ENCODE peak calls at places on chromosomes 7 and 10, in eight cellular contexts. One of them, this sample, is unnamed.

GRCh38 chr7:86914468-86915054 is 144.9 kb downstream of the ELAPOR2 start:
- DNase-seq in PC-9: no peak
- DNase-seq in PC-3: peak
- DNase-seq in fibroblast of mammary gland: peak
- DNase-seq in esophagus muscularis mucosa: no peak
- DNase-seq in tibial artery: no peak
- DNase-seq in suprapubic skin: no peak
- DNase-seq in fibroblast of villous mesenchyme: peak
- DNase-seq in this sample: no peak

GRCh38 chr10:125263551-125263950 is 103.2 kb upstream of the CTBP2 start:
- DNase-seq in PC-3: peak
- DNase-seq in tibial artery: no peak
- DNase-seq in suprapubic skin: no peak
- DNase-seq in esophagus muscularis mucosa: no peak
- DNase-seq in fibroblast of villous mesenchyme: no peak
- DNase-seq in PC-9: peak
- DNase-seq in fibroblast of mammary gland: no peak
- DNase-seq in this sample: no peak

GRCh38 chr7:141646826-141647480 is 55.0 kb downstream of the DENND11 start:
- DNase-seq in suprapubic skin: no peak
- DNase-seq in fibroblast of mammary gland: peak
- DNase-seq in PC-3: no peak
- DNase-seq in fibroblast of villous mesenchyme: no peak
- DNase-seq in tibial artery: no peak
- DNase-seq in PC-9: no peak
- DNase-seq in esophagus muscularis mucosa: no peak
- DNase-seq in this sample: no peak

GRCh38 chr7:85114342-85114741 is 72.5 kb downstream of the SEMA3D start:
- DNase-seq in PC-3: peak
- DNase-seq in fibroblast of mammary gland: no peak
- DNase-seq in fibroblast of villous mesenchyme: no peak
- DNase-seq in PC-9: peak
- DNase-seq in tibial artery: no peak
- DNase-seq in esophagus muscularis mucosa: no peak
- DNase-seq in suprapubic skin: no peak
- DNase-seq in this sample: no peak

GRCh38 chr10:72204296-72204695 is 11.5 kb upstream of the ANAPC16 start:
- DNase-seq in PC-3: no peak
- DNase-seq in suprapubic skin: no peak
- DNase-seq in fibroblast of villous mesenchyme: no peak
- DNase-seq in tibial artery: no peak
- DNase-seq in fibroblast of mammary gland: peak
- DNase-seq in PC-9: no peak
- DNase-seq in esophagus muscularis mucosa: no peak
- DNase-seq in this sample: no peak

GRCh38 chr7:5692845-5693278 is 88.6 kb downstream of the RNF216 start:
- DNase-seq in PC-9: peak
- DNase-seq in fibroblast of mammary gland: peak
- DNase-seq in tibial artery: no peak
- DNase-seq in suprapubic skin: no peak
- DNase-seq in fibroblast of villous mesenchyme: peak
- DNase-seq in esophagus muscularis mucosa: no peak
- DNase-seq in PC-3: peak
- DNase-seq in this sample: peak

GRCh38 chr10:113073549-113074189 is 123.6 kb downstream of the TCF7L2 start:
- DNase-seq in esophagus muscularis mucosa: no peak
- DNase-seq in fibroblast of villous mesenchyme: peak
- DNase-seq in tibial artery: peak
- DNase-seq in PC-3: peak
- DNase-seq in suprapubic skin: peak
- DNase-seq in PC-9: peak
- DNase-seq in fibroblast of mammary gland: peak
- DNase-seq in this sample: peak

GRCh38 chr10:7085913-7086589 is 324.8 kb downstream of the SFMBT2 start:
- DNase-seq in PC-9: no peak
- DNase-seq in PC-3: no peak
- DNase-seq in tibial artery: no peak
- DNase-seq in fibroblast of mammary gland: peak
- DNase-seq in suprapubic skin: no peak
- DNase-seq in esophagus muscularis mucosa: no peak
- DNase-seq in fibroblast of villous mesenchyme: peak
- DNase-seq in this sample: peak

GRCh38 chr10:21330628-21331020 is 194.9 kb downstream of the SKIDA1 start:
- DNase-seq in fibroblast of villous mesenchyme: no peak
- DNase-seq in tibial artery: no peak
- DNase-seq in PC-9: no peak
- DNase-seq in esophagus muscularis mucosa: no peak
- DNase-seq in PC-3: no peak
- DNase-seq in fibroblast of mammary gland: peak
- DNase-seq in suprapubic skin: no peak
- DNase-seq in this sample: no peak

GRCh38 chr10:124705021-124705740 is 39.0 kb downstream of the FAM53B start:
- DNase-seq in fibroblast of villous mesenchyme: peak
- DNase-seq in PC-3: no peak
- DNase-seq in fibroblast of mammary gland: no peak
- DNase-seq in esophagus muscularis mucosa: no peak
- DNase-seq in PC-9: no peak
- DNase-seq in suprapubic skin: no peak
- DNase-seq in tibial artery: no peak
- DNase-seq in this sample: no peak

GRCh38 chr7:112416127-112416526 is 34.1 kb upstream of the IFRD1 start:
- DNase-seq in fibroblast of mammary gland: peak
- DNase-seq in esophagus muscularis mucosa: no peak
- DNase-seq in fibroblast of villous mesenchyme: peak
- DNase-seq in PC-9: no peak
- DNase-seq in suprapubic skin: no peak
- DNase-seq in PC-3: no peak
- DNase-seq in tibial artery: no peak
- DNase-seq in this sample: no peak

GRCh38 chr7:34133983-34134782 is 228.8 kb downstream of the BMPER start:
- DNase-seq in tibial artery: peak
- DNase-seq in esophagus muscularis mucosa: no peak
- DNase-seq in suprapubic skin: no peak
- DNase-seq in PC-3: peak
- DNase-seq in PC-9: peak
- DNase-seq in fibroblast of villous mesenchyme: peak
- DNase-seq in fibroblast of mammary gland: peak
- DNase-seq in this sample: no peak

GRCh38 chr10:104589431-104589830 is 51.7 kb upstream of the SORCS3 start:
- DNase-seq in PC-9: no peak
- DNase-seq in PC-3: no peak
- DNase-seq in fibroblast of mammary gland: peak
- DNase-seq in suprapubic skin: no peak
- DNase-seq in esophagus muscularis mucosa: peak
- DNase-seq in tibial artery: no peak
- DNase-seq in fibroblast of villous mesenchyme: no peak
- DNase-seq in this sample: no peak

GRCh38 chr7:83271212-83272099 is 108.8 kb upstream of the PCLO start:
- DNase-seq in tibial artery: no peak
- DNase-seq in fibroblast of mammary gland: peak
- DNase-seq in PC-3: peak
- DNase-seq in esophagus muscularis mucosa: no peak
- DNase-seq in suprapubic skin: no peak
- DNase-seq in PC-9: no peak
- DNase-seq in fibroblast of villous mesenchyme: peak
- DNase-seq in this sample: no peak

GRCh38 chr7:26856481-26856880 is 7.9 kb downstream of the SKAP2 start:
- DNase-seq in fibroblast of villous mesenchyme: peak
- DNase-seq in suprapubic skin: no peak
- DNase-seq in PC-3: no peak
- DNase-seq in esophagus muscularis mucosa: no peak
- DNase-seq in PC-9: no peak
- DNase-seq in fibroblast of mammary gland: peak
- DNase-seq in tibial artery: no peak
- DNase-seq in this sample: no peak

GRCh38 chr7:114073711-114074110 is 154.9 kb upstream of the PPP1R3A start:
- DNase-seq in fibroblast of mammary gland: no peak
- DNase-seq in PC-3: no peak
- DNase-seq in esophagus muscularis mucosa: no peak
- DNase-seq in tibial artery: no peak
- DNase-seq in PC-9: no peak
- DNase-seq in suprapubic skin: no peak
- DNase-seq in fibroblast of villous mesenchyme: no peak
- DNase-seq in this sample: no peak

GRCh38 chr7:106776618-106777347 is 88.3 kb upstream of the PIK3CG start:
- DNase-seq in PC-9: no peak
- DNase-seq in tibial artery: no peak
- DNase-seq in esophagus muscularis mucosa: no peak
- DNase-seq in suprapubic skin: no peak
- DNase-seq in fibroblast of villous mesenchyme: no peak
- DNase-seq in fibroblast of mammary gland: no peak
- DNase-seq in PC-3: no peak
- DNase-seq in this sample: no peak

GRCh38 chr7:106774213-106774767 is 90.8 kb upstream of the PIK3CG start:
- DNase-seq in fibroblast of villous mesenchyme: no peak
- DNase-seq in PC-3: no peak
- DNase-seq in esophagus muscularis mucosa: no peak
- DNase-seq in PC-9: no peak
- DNase-seq in fibroblast of mammary gland: no peak
- DNase-seq in tibial artery: no peak
- DNase-seq in suprapubic skin: no peak
- DNase-seq in this sample: no peak

GRCh38 chr7:106774768-106775551 is 90.1 kb upstream of the PIK3CG start:
- DNase-seq in PC-3: peak
- DNase-seq in PC-9: peak
- DNase-seq in esophagus muscularis mucosa: no peak
- DNase-seq in tibial artery: no peak
- DNase-seq in fibroblast of villous mesenchyme: peak
- DNase-seq in suprapubic skin: no peak
- DNase-seq in fibroblast of mammary gland: peak
- DNase-seq in this sample: no peak

GRCh38 chr7:106775975-106776607 is 89.0 kb upstream of the PIK3CG start:
- DNase-seq in suprapubic skin: no peak
- DNase-seq in fibroblast of villous mesenchyme: no peak
- DNase-seq in tibial artery: no peak
- DNase-seq in fibroblast of mammary gland: no peak
- DNase-seq in PC-9: no peak
- DNase-seq in esophagus muscularis mucosa: no peak
- DNase-seq in PC-3: no peak
- DNase-seq in this sample: no peak

DNA sequence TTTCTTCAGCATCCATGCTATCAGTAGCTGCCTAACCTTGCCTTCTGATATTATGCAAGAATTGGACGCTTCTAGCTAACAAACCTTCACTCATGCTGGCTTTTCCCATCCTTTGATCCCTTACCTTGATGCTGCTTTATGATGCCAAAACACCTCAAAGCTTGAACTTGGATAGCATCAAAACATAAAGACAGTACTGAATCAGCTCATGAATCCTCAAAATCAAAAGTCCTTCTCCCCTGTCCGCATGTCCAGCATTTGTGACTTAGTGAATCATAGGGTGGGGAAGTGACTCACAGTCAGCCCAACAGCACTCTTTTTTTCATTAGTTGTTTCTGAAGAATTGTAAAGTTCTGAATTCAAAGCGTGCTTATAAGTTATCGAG is 89.5 kb upstream of the PIK3CG start:
- DNase-seq in esophagus muscularis mucosa: no peak
- DNase-seq in tibial artery: no peak
- DNase-seq in fibroblast of mammary gland: peak
- DNase-seq in PC-3: peak
- DNase-seq in fibroblast of villous mesenchyme: peak
- DNase-seq in PC-9: peak
- DNase-seq in suprapubic skin: no peak
- DNase-seq in this sample: peak
- H3K4me3 ChIP-seq in esophagus muscularis mucosa: no peak
- H3K4me3 ChIP-seq in tibial artery: no peak
- H3K4me3 ChIP-seq in fibroblast of mammary gland: no peak
- H3K4me3 ChIP-seq in PC-3: peak
- H3K4me3 ChIP-seq in fibroblast of villous mesenchyme: peak
- H3K4me3 ChIP-seq in PC-9: peak
- H3K4me3 ChIP-seq in suprapubic skin: no peak
- H3K4me3 ChIP-seq in this sample: no peak

DNA sequence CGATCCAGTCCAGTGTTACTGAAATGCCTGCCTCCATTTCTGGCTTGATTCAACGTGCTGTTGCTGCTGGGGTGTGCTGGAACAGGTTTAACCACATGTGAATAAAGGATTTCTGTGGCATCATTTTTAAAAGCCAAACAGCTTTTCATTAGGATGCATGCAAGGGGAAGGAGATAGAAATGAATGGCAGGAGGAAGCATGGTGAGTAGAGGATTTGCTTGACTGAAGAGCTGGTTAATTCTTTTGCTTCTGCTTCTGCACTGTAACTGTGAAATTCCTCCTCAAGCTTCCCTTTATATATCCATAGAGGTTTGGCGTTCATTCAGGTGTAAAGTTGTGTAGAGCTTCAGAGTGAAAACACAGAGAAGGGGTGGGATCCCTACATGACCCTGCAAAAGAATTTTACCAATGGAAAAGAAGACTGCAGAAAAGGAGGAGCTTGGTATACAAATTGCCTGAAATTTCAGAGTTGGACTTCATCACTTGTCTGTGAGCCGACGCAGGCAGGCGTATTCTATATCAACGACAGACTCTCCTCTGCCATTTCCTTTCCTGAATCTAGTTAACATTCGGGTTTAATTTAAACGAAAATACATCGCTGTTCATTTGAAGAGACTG is at the start of gene SOSTDC1:
- DNase-seq in esophagus muscularis mucosa: no peak
- DNase-seq in suprapubic skin: no peak
- DNase-seq in fibroblast of mammary gland: peak
- DNase-seq in PC-9: no peak
- DNase-seq in PC-3: peak
- DNase-seq in tibial artery: no peak
- DNase-seq in fibroblast of villous mesenchyme: no peak
- DNase-seq in this sample: no peak
- H3K4me3 ChIP-seq in esophagus muscularis mucosa: peak
- H3K4me3 ChIP-seq in suprapubic skin: peak
- H3K4me3 ChIP-seq in fibroblast of mammary gland: no peak
- H3K4me3 ChIP-seq in PC-9: no peak
- H3K4me3 ChIP-seq in PC-3: peak
- H3K4me3 ChIP-seq in tibial artery: no peak
- H3K4me3 ChIP-seq in fibroblast of villous mesenchyme: peak
- H3K4me3 ChIP-seq in this sample: peak

DNA sequence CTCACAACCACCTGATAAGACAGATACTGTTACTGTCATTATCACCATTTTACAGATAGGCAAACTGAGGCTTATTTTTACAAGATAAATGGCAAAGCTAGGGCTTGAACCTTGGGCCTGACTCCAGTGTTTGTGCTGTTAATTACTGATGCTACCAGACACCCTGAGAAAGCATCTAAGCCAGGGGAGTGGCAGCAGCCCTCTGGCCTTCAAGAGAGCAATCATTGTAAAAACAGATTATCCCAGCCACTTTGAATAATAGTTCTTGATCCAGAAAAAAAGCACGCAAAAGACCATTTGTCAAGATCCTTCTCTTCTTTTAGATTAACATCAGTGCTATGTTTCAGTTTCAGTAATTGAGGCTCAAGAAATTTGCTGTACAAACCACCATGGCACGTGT is 109.5 kb downstream of the PLCE1 start:
- DNase-seq in tibial artery: no peak
- DNase-seq in PC-9: no peak
- DNase-seq in PC-3: no peak
- DNase-seq in fibroblast of mammary gland: no peak
- DNase-seq in esophagus muscularis mucosa: peak
- DNase-seq in fibroblast of villous mesenchyme: no peak
- DNase-seq in suprapubic skin: no peak
- DNase-seq in this sample: no peak
- H3K4me3 ChIP-seq in tibial artery: no peak
- H3K4me3 ChIP-seq in PC-9: no peak
- H3K4me3 ChIP-seq in PC-3: no peak
- H3K4me3 ChIP-seq in fibroblast of mammary gland: no peak
- H3K4me3 ChIP-seq in esophagus muscularis mucosa: no peak
- H3K4me3 ChIP-seq in fibroblast of villous mesenchyme: no peak
- H3K4me3 ChIP-seq in suprapubic skin: no peak
- H3K4me3 ChIP-seq in this sample: no peak

GRCh38 chr10:60943372-60944158 is 420 bp downstream of the RHOBTB1 start:
- DNase-seq in fibroblast of villous mesenchyme: peak
- DNase-seq in suprapubic skin: peak
- DNase-seq in fibroblast of mammary gland: peak
- DNase-seq in PC-9: peak
- DNase-seq in esophagus muscularis mucosa: peak
- DNase-seq in tibial artery: peak
- DNase-seq in PC-3: peak
- DNase-seq in this sample: no peak
- H3K4me3 ChIP-seq in fibroblast of villous mesenchyme: peak
- H3K4me3 ChIP-seq in suprapubic skin: peak
- H3K4me3 ChIP-seq in fibroblast of mammary gland: peak
- H3K4me3 ChIP-seq in PC-9: peak
- H3K4me3 ChIP-seq in esophagus muscularis mucosa: peak
- H3K4me3 ChIP-seq in tibial artery: peak
- H3K4me3 ChIP-seq in PC-3: peak
- H3K4me3 ChIP-seq in this sample: peak